ENCODE peak calls at places on chromosomes 1 and 21, in nine cellular contexts. A is fibroblast of mammary gland; X is mucosa of descending colon; W is testis; E is sigmoid colon; L is H9; R is GM13976; I is CD4-positive, alpha-beta T cell; M is DND-41. T is an unnamed sample.

GRCh38 chr1:178566187-178566586 is 53.3 kb downstream of the TEX35 start:
- DNase-seq in A (peak), X (no peak), W (no peak), E (no peak), L (no peak), R (no peak), I (no peak), M (no peak), T (no peak)

GRCh38 chr1:10549919-10550656 is 75.3 kb downstream of the PEX14 start:
- DNase-seq in A (no peak), X (no peak), W (no peak), E (no peak), L (no peak), R (no peak), I (no peak), M (no peak), T (no peak)

GRCh38 chr1:150548632-150549495 is at the start of gene ADAMTSL4:
- DNase-seq in A (peak), X (no peak), W (peak), E (peak), L (peak), R (peak), I (no peak), M (no peak), T (peak)

GRCh38 chr1:179831852-179832699 is 45.5 kb downstream of the TOR1AIP2 start:
- DNase-seq in A (no peak), X (no peak), W (peak), E (no peak), L (no peak), R (no peak), I (no peak), M (peak), T (no peak)

GRCh38 chr1:10706514-10706913 is 89.9 kb downstream of the CASZ1 start:
- DNase-seq in A (no peak), X (no peak), W (no peak), E (no peak), L (no peak), R (no peak), I (no peak), M (no peak), T (no peak)

GRCh38 chr1:176866011-176866410 is 298.5 kb downstream of the ASTN1 start:
- DNase-seq in A (peak), X (no peak), W (no peak), E (no peak), L (no peak), R (no peak), I (no peak), M (no peak), T (no peak)

GRCh38 chr21:41632748-41633475 is 125.0 kb upstream of the TMPRSS2 start:
- DNase-seq in A (no peak), X (no peak), W (no peak), E (no peak), L (no peak), R (no peak), I (no peak), M (no peak), T (no peak)

GRCh38 chr1:240134596-240134995 is 42.9 kb downstream of the FMN2 start:
- DNase-seq in A (peak), X (no peak), W (no peak), E (no peak), L (no peak), R (no peak), I (no peak), M (no peak), T (no peak)

GRCh38 chr1:51303751-51304196 is 26.6 kb downstream of the TTC39A start:
- DNase-seq in A (no peak), X (no peak), W (no peak), E (peak), L (no peak), R (peak), I (no peak), M (no peak), T (no peak)

GRCh38 chr1:59022199-59022598 is 238.4 kb upstream of the JUN start:
- DNase-seq in A (no peak), X (no peak), W (no peak), E (no peak), L (no peak), R (no peak), I (no peak), M (no peak), T (no peak)

GRCh38 chr21:28587748-28588147 is 404.9 kb downstream of the LTN1 start:
- DNase-seq in A (peak), X (no peak), W (no peak), E (no peak), L (no peak), R (no peak), I (no peak), M (no peak), T (no peak)

GRCh38 chr1:20731057-20731991 is 1.2 kb downstream of the SH2D5 start:
- DNase-seq in A (no peak), X (no peak), W (peak), E (no peak), L (no peak), R (peak), I (no peak), M (no peak), T (no peak)

GRCh38 chr1:204829133-204829532 is 41.5 kb upstream of the NFASC start:
- DNase-seq in A (no peak), X (no peak), W (no peak), E (no peak), L (peak), R (no peak), I (no peak), M (no peak), T (no peak)

GRCh38 chr1:214857716-214858115 is 224.8 kb upstream of the KCNK2 start:
- DNase-seq in A (peak), X (no peak), W (no peak), E (no peak), L (no peak), R (no peak), I (no peak), M (no peak), T (no peak)

GRCh38 chr1:31955917-31956736 is 18.0 kb upstream of the PTP4A2 start:
- DNase-seq in A (peak), X (peak), W (peak), E (peak), L (peak), R (peak), I (peak), M (peak), T (no peak)

GRCh38 chr21:17819878-17820232 is 699 bp upstream of the C21orf91 start:
- DNase-seq in A (no peak), X (no peak), W (no peak), E (no peak), L (no peak), R (peak), I (no peak), M (no peak), T (no peak)

GRCh38 chr1:247332901-247333361 is 1.3 kb upstream of the ZNF496 start:
- DNase-seq in A (peak), X (peak), W (peak), E (peak), L (no peak), R (no peak), I (no peak), M (no peak), T (no peak)

GRCh38 chr1:29634324-29635072 is 398.2 kb downstream of the PTPRU start:
- DNase-seq in A (no peak), X (no peak), W (no peak), E (no peak), L (peak), R (no peak), I (no peak), M (no peak), T (no peak)

DNA sequence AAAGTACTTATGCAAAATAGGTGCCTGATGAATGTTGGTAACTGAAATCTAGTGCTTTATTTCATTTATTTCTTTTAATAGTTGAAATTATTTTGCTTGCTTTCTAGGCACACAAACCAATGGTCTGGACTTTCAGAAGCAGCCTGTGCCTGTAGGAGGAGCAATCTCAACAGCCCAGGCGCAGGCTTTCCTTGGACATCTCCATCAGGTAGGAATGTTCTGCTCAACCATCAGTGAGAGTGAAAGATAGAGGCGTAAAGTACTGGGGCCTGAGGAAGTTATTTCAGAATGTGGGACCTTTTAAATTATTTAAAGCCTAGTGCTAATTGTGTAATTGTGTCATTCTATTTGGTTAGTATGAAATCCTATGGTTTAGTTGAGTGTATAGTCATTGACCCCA is 144.7 kb downstream of the POU2F1 start:
- DNase-seq in A (no peak), X (no peak), W (no peak), E (no peak), L (no peak), R (no peak), I (no peak), M (no peak), T (no peak)
- TF ChIP-seq CTCF in A (no peak), X (no peak), W (no peak), E (no peak), L (peak), R (no peak), I (no peak), M (no peak), T (no peak)

GRCh38 chr1:54794401-54795099 is 6.6 kb downstream of the TTC22 start:
- DNase-seq in A (peak), X (peak), W (no peak), E (no peak), L (no peak), R (no peak), I (no peak), M (no peak), T (no peak)

GRCh38 chr1:54795100-54795665 is 5.9 kb downstream of the TTC22 start:
- DNase-seq in A (no peak), X (no peak), W (no peak), E (no peak), L (no peak), R (no peak), I (no peak), M (no peak), T (no peak)

GRCh38 chr1:54792686-54793282 is 8.3 kb downstream of the TTC22 start:
- DNase-seq in A (no peak), X (no peak), W (no peak), E (peak), L (no peak), R (no peak), I (no peak), M (no peak), T (peak)

GRCh38 chr1:54788462-54788861 is 12.7 kb downstream of the TTC22 start:
- DNase-seq in A (no peak), X (no peak), W (no peak), E (no peak), L (no peak), R (no peak), I (no peak), M (no peak), T (no peak)

GRCh38 chr1:54791880-54792522 is 9.1 kb downstream of the TTC22 start:
- DNase-seq in A (peak), X (peak), W (peak), E (no peak), L (peak), R (no peak), I (peak), M (peak), T (peak)
- TF ChIP-seq CTCF in A (peak), X (peak), W (peak), E (peak), L (peak), R (peak), I (peak), M (peak), T (peak)

GRCh38 chr1:235270625-235271024 is 57.4 kb downstream of the ARID4B start:
- DNase-seq in A (peak), X (no peak), W (no peak), E (no peak), L (no peak), R (no peak), I (no peak), M (no peak), T (no peak)
- TF ChIP-seq CTCF in A (peak), X (no peak), W (no peak), E (no peak), L (no peak), R (no peak), I (no peak), M (no peak), T (no peak)

GRCh38 chr1:145977486-145978476 is 13.3 kb downstream of the POLR3GL start:
- DNase-seq in A (peak), X (peak), W (peak), E (peak), L (peak), R (peak), I (peak), M (peak), T (peak)

GRCh38 chr1:145978477-145978859 is 14.0 kb downstream of the POLR3GL start:
- DNase-seq in A (no peak), X (no peak), W (no peak), E (no peak), L (no peak), R (no peak), I (no peak), M (no peak), T (no peak)

GRCh38 chr1:145979746-145980435 is 15.4 kb downstream of the POLR3GL start:
- DNase-seq in A (no peak), X (no peak), W (no peak), E (peak), L (no peak), R (no peak), I (no peak), M (no peak), T (no peak)

GRCh38 chr1:145977016-145977415 is 12.5 kb downstream of the POLR3GL start:
- DNase-seq in A (no peak), X (no peak), W (no peak), E (no peak), L (no peak), R (no peak), I (no peak), M (no peak), T (no peak)

DNA sequence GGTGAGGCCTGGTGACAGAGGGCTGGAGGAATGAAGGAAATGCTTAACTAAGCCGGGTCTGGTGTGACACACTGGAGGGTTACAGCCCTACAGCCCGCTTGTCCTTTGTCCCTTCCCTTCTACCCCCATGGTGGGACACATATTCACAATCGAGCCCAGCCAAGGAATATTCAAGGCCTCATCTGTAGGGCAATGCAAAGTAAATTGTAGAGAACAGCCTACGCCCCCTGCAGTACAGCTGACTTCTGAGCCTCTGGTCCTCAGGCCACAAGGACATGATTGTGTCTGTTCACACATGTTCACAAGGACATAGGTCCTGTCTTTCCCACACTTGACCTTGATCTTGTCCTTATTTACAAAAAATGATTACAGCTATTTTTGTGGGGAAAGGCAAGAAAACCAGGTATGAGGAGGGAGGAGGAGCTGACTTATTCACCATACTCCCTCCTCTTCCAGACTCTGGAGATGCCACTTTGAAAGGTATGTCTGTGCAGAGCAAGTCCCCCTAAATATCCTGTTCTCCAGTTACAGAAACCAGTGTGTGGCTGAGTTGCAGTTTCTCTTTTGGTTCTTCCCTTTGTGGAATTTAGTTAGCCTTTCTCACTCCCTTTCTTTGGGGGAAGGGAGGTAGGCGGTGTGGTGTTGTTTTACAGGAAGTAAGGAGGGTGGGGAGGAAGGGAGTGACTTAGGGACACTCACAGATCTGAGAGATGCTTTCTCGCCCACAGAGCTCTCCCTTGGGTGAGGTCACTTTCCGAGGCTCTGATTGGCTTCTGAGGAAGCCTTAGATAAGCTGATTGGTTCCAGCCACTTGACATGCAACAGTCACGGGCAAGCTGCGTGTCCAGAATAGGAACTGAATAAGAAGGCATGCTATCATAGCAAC is 14.6 kb downstream of the POLR3GL start:
- DNase-seq in A (peak), X (peak), W (peak), E (peak), L (peak), R (peak), I (peak), M (peak), T (peak)
- TF ChIP-seq CTCF in A (peak), X (no peak), W (peak), E (no peak), L (peak), R (no peak), I (peak), M (peak), T (no peak)

T was measured in nephron progenitor cell.